ENCODE peak calls at places on chromosomes 12 and 14, in ten cellular contexts. W is iPS-NIHi11; E is posterior vena cava; R is stimulated activated CD8-positive, alpha-beta memory T cell treated with anti-CD3 and anti-CD28 coated beads, Interleukin-15, amount 100 ng/mL, for 1 hour; P is pons; O is amniotic stem cell; F is D341Med; I is HS-27A; K is cortex of kidney; T is GM23248. H is an unnamed sample.

GRCh38 chr12:49219417-49220026 is 30.6 kb upstream of the TUBA1A start:
- DNase-seq in T (no peak), P (no peak), W (no peak), R (no peak), F (no peak), E (no peak), I (no peak), O (no peak), K (no peak), H (no peak)

GRCh38 chr12:55585817-55586216 is 13.5 kb downstream of the OR2AP1 start:
- DNase-seq in K (no peak), O (no peak), I (no peak), T (no peak), F (no peak), R (no peak), P (no peak), W (no peak), E (no peak), H (no peak)

GRCh38 chr12:50506753-50507473 is 2.1 kb downstream of the DIP2B start:
- DNase-seq in P (peak), K (no peak), W (no peak), R (no peak), E (no peak), I (no peak), O (no peak), T (no peak), F (no peak), H (no peak)

GRCh38 chr12:3951380-3952135 is 78.4 kb upstream of the PARP11 start:
- DNase-seq in R (no peak), E (no peak), F (no peak), P (no peak), O (no peak), K (no peak), W (no peak), T (no peak), I (no peak), H (no peak)

GRCh38 chr14:102020058-102020971 is 55.9 kb downstream of the DYNC1H1 start:
- DNase-seq in E (no peak), P (no peak), R (no peak), O (peak), I (peak), F (no peak), W (no peak), T (peak), K (no peak), H (no peak)

GRCh38 chr14:94989946-94990345 is 167.4 kb downstream of the DICER1 start:
- DNase-seq in R (no peak), O (no peak), P (no peak), F (no peak), W (no peak), T (no peak), I (no peak), E (no peak), K (no peak), H (no peak)

GRCh38 chr12:10354071-10354470 is 35.8 kb downstream of the KLRK1 start:
- DNase-seq in F (no peak), K (no peak), E (no peak), T (no peak), R (no peak), O (no peak), P (no peak), W (no peak), I (no peak), H (no peak)

GRCh38 chr14:36773136-36773540 is 111.5 kb downstream of the PAX9 start:
- DNase-seq in R (no peak), T (peak), F (no peak), O (no peak), E (no peak), P (no peak), W (peak), I (peak), K (no peak), H (no peak)

GRCh38 chr12:32419520-32419960 is 20.2 kb downstream of the FGD4 start:
- DNase-seq in T (peak), R (no peak), O (no peak), I (no peak), E (no peak), P (no peak), F (no peak), K (no peak), W (no peak), H (no peak)

GRCh38 chr12:109286252-109286651 is 22.8 kb downstream of the FOXN4 start:
- DNase-seq in I (no peak), W (no peak), R (no peak), F (no peak), O (no peak), E (no peak), P (no peak), T (no peak), K (no peak), H (no peak)

GRCh38 chr12:24708718-24709117 is 240.2 kb downstream of the BCAT1 start:
- DNase-seq in P (no peak), K (no peak), F (no peak), I (no peak), E (no peak), R (no peak), W (no peak), T (no peak), O (no peak), H (no peak)

GRCh38 chr14:89926709-89927108 is 27.8 kb downstream of the EFCAB11 start:
- DNase-seq in O (no peak), R (no peak), I (no peak), W (no peak), K (no peak), P (no peak), E (no peak), T (peak), F (no peak), H (no peak)

GRCh38 chr12:108518101-108518715 is 3.1 kb downstream of the FICD start:
- DNase-seq in F (no peak), P (no peak), O (no peak), K (peak), R (no peak), E (no peak), W (no peak), T (no peak), I (no peak), H (no peak)

GRCh38 chr12:105977256-105978051 is 161.3 kb downstream of the NUAK1 start:
- DNase-seq in R (no peak), E (no peak), I (peak), W (no peak), T (peak), P (no peak), K (no peak), O (no peak), F (no peak), H (no peak)

GRCh38 chr12:69648476-69648875 is 37.8 kb upstream of the LRRC10 start:
- DNase-seq in F (no peak), K (no peak), E (no peak), I (peak), W (no peak), R (no peak), O (peak), P (no peak), T (peak), H (no peak)

GRCh38 chr12:91098942-91099341 is 12.4 kb downstream of the LUM start:
- DNase-seq in P (no peak), W (no peak), K (no peak), R (no peak), T (peak), I (peak), E (no peak), F (no peak), O (peak), H (no peak)

GRCh38 chr12:32120419-32120818 is 13.8 kb downstream of the BICD1 start:
- DNase-seq in O (no peak), K (no peak), F (no peak), I (no peak), T (no peak), P (no peak), E (no peak), W (peak), R (no peak), H (peak)